ENCODE peak calls at places on chromosomes 1 and 21, in ten cellular contexts. I, Q, G, B, D, X, P, W, R and S are unnamed samples.

GRCh38 chr1:147156643-147157042 is 15.6 kb downstream of the PRKAB2 start:
- DNase-seq in W (no peak), R (no peak), B (no peak), X (no peak), D (no peak), I (no peak), G (no peak), Q (no peak), P (no peak), S (no peak)

GRCh38 chr1:156760092-156760795 is 7.1 kb upstream of the PRCC start:
- DNase-seq in P (no peak), I (no peak), D (no peak), X (no peak), W (no peak), B (no peak), G (no peak), Q (no peak), R (no peak), S (no peak)

GRCh38 chr1:209895709-209896108 is 42.3 kb upstream of the SYT14 start:
- DNase-seq in P (no peak), G (peak), W (peak), R (no peak), I (no peak), B (no peak), D (no peak), Q (no peak), X (no peak), S (peak)

GRCh38 chr1:26768755-26769154 is 19.0 kb upstream of the PIGV start:
- DNase-seq in R (no peak), D (no peak), P (peak), B (no peak), I (no peak), G (no peak), W (peak), Q (no peak), X (no peak), S (peak)

GRCh38 chr1:108644984-108645383 is 15.9 kb downstream of the HENMT1 start:
- DNase-seq in R (no peak), W (no peak), P (no peak), Q (no peak), I (peak), G (no peak), X (no peak), B (peak), D (no peak), S (no peak)

GRCh38 chr1:10211805-10212405 is 1.5 kb downstream of the KIF1B start:
- DNase-seq in R (no peak), D (no peak), B (no peak), W (peak), Q (no peak), X (no peak), G (no peak), P (no peak), I (peak), S (no peak)

GRCh38 chr1:2629627-2630497 is 3.0 kb downstream of the MMEL1 start:
- DNase-seq in R (no peak), X (no peak), I (no peak), G (no peak), W (no peak), Q (no peak), D (no peak), B (no peak), P (no peak), S (no peak)

GRCh38 chr1:64811131-64811530 is 66.3 kb downstream of the RAVER2 start:
- DNase-seq in W (no peak), G (no peak), D (no peak), X (no peak), R (no peak), B (no peak), Q (no peak), I (no peak), P (no peak), S (no peak)

GRCh38 chr1:201660931-201661822 is 122.2 kb downstream of the NAV1 start:
- DNase-seq in B (no peak), G (no peak), R (no peak), I (no peak), P (no peak), Q (no peak), D (no peak), W (no peak), X (no peak), S (no peak)

GRCh38 chr1:46300673-46301405 is 2.6 kb downstream of the LRRC41 start:
- DNase-seq in X (no peak), B (no peak), R (no peak), W (no peak), D (no peak), I (peak), Q (no peak), P (peak), G (no peak), S (no peak)

GRCh38 chr21:33036430-33037162 is 10.9 kb downstream of the OLIG2 start:
- DNase-seq in R (no peak), G (peak), X (no peak), B (peak), W (peak), D (no peak), Q (peak), I (no peak), P (no peak), S (no peak)

GRCh38 chr1:111275079-111275478 is 15.6 kb upstream of the CHIA start:
- DNase-seq in P (peak), D (no peak), Q (peak), B (no peak), W (peak), I (peak), G (peak), R (peak), X (no peak), S (peak)

GRCh38 chr1:108947871-108948525 is 15.3 kb downstream of the CLCC1 start:
- DNase-seq in B (no peak), W (no peak), D (no peak), Q (no peak), R (no peak), X (no peak), P (no peak), I (no peak), G (no peak), S (no peak)

GRCh38 chr1:92951141-92951582 is 10.1 kb downstream of the DIPK1A start:
- DNase-seq in W (peak), X (peak), Q (no peak), G (peak), D (no peak), I (peak), R (no peak), P (no peak), B (no peak), S (peak)

GRCh38 chr21:35473496-35473895 is 424.4 kb upstream of the RUNX1 start:
- DNase-seq in G (no peak), X (no peak), R (no peak), P (no peak), D (no peak), W (no peak), I (no peak), Q (no peak), B (no peak), S (no peak)

GRCh38 chr1:16236091-16236494 is 890 bp downstream of the CPLANE2 start:
- DNase-seq in Q (no peak), W (peak), X (peak), B (peak), P (no peak), I (peak), R (peak), G (no peak), D (no peak), S (no peak)

GRCh38 chr1:168317309-168317708 is 36.6 kb downstream of the TBX19 start:
- DNase-seq in X (no peak), I (no peak), W (no peak), R (no peak), Q (no peak), G (no peak), P (no peak), B (no peak), D (no peak), S (no peak)

GRCh38 chr1:152899027-152899426 is 9.3 kb upstream of the IVL start:
- DNase-seq in W (no peak), G (no peak), R (no peak), P (no peak), X (no peak), B (no peak), D (no peak), Q (no peak), I (no peak), S (no peak)

GRCh38 chr1:37474697-37475379 is 458 bp downstream of the ZC3H12A start:
- DNase-seq in X (no peak), Q (no peak), G (no peak), W (peak), I (peak), P (no peak), D (no peak), B (peak), R (peak), S (no peak)

GRCh38 chr1:109438798-109439297 is 12.6 kb upstream of the PSMA5 start:
- DNase-seq in Q (peak), P (peak), B (no peak), R (no peak), I (no peak), D (no peak), X (peak), G (peak), W (peak), S (peak)

DNA sequence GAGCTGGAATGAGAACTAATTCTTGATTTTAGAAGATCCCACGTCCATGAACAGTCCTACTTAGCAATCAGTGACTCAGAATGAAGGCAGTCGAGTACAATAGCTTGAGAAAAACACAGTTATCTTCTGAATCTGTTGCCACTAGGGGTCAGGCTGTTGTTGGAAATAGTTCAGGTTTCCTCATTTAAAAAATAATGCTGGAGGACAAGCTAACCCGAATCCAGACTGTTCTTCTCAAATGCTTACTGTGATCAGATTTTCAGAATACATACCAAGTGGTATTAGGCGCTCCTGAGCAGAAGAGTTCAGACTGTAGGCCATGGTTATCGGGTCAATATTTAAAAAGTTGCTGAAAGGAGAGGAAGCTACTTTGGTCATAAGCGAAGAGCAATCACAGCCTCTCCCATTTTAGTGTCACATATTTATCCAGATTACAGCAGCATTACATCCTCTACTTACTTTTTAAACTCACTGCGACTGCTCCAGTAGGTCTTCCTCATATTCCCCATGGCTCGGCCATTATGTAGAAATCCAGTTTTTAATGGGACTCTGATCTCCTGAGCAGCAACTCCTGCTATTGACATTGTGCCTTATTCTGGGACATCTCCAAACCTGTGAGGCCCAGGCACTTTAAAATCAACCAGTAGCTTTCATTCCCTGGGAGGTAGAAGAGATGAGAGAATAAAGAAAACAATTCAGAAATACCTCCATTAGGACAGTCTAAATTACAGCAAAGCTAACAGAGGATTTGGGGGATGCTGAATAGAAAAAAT is 10.9 kb downstream of the ERRFI1 start:
- DNase-seq in B (no peak), Q (peak), X (no peak), W (peak), G (peak), R (no peak), D (no peak), P (peak), I (peak), S (peak)
- TF ChIP-seq CTCF in B (no peak), Q (peak), X (peak), W (peak), G (peak), R (peak), D (peak), P (peak), I (peak), S (peak)

DNA sequence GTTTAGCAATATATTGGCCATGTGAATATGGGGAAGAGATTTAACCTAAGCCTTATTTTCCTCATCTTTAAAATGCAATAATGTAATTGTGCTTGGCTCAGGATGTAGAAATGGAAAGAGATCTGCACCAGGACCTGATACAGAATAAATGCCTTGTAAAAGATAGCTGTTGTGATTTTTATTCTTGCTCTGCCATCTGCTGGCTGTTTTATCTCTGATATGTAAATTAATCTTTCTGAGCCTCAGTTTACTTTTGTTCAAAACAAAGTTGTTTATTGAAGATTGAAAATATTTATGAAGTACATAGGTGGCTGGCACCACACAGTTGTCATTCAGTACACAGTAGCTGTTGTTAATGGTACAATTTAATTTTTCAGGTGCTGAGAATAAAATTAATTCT is 21.9 kb downstream of the ZYG11B start:
- DNase-seq in G (no peak), Q (no peak), P (no peak), W (no peak), X (no peak), I (no peak), D (no peak), R (no peak), B (no peak), S (no peak)
- TF ChIP-seq CTCF in G (peak), Q (no peak), P (peak), W (peak), X (no peak), I (peak), D (no peak), R (no peak), B (no peak), S (no peak)

GRCh38 chr1:91699339-91699970 is 186.5 kb downstream of the TGFBR3 start:
- DNase-seq in G (peak), B (no peak), X (no peak), W (peak), P (peak), D (no peak), Q (peak), R (no peak), I (no peak), S (peak)

GRCh38 chr1:91697322-91698260 is 188.4 kb downstream of the TGFBR3 start:
- DNase-seq in R (no peak), I (no peak), Q (no peak), X (no peak), D (no peak), W (no peak), G (no peak), P (no peak), B (no peak), S (no peak)

GRCh38 chr1:91700771-91701493 is 185.0 kb downstream of the TGFBR3 start:
- DNase-seq in Q (no peak), X (no peak), B (no peak), D (no peak), W (peak), R (no peak), G (no peak), P (no peak), I (no peak), S (peak)

GRCh38 chr1:91701494-91701869 is 184.5 kb downstream of the TGFBR3 start:
- DNase-seq in D (no peak), R (no peak), P (no peak), B (no peak), I (no peak), X (no peak), W (peak), G (no peak), Q (no peak), S (no peak)

GRCh38 chr1:91700332-91700731 is 185.6 kb downstream of the TGFBR3 start:
- DNase-seq in I (no peak), Q (no peak), P (no peak), B (no peak), G (no peak), W (peak), X (no peak), R (no peak), D (no peak), S (no peak)
- TF ChIP-seq CTCF in I (no peak), Q (peak), P (no peak), B (no peak), G (peak), W (peak), X (peak), R (no peak), D (no peak), S (peak)

GRCh38 chr1:24157921-24158481 is 15.1 kb upstream of the IL22RA1 start:
- DNase-seq in W (peak), G (no peak), I (peak), P (no peak), B (no peak), R (no peak), X (no peak), D (no peak), Q (no peak), S (no peak)
- TF ChIP-seq CTCF in W (peak), G (peak), I (no peak), P (no peak), B (no peak), R (peak), X (peak), D (no peak), Q (peak), S (peak)